ENCODE peak calls at places on chromosome 10, in ten cellular contexts. W is sigmoid colon, R is prostate gland, Z is stomach, N is HCT116, T is transverse colon, P is spleen, O is SK-N-MC, B is GM12878, Q is H1. F is an unnamed sample.

GRCh38 chr10:31477584-31477983 is 158.6 kb downstream of the ZEB1 start:
- DNase-seq in W (no peak), R (no peak), Z (no peak), N (no peak), T (no peak), P (no peak), O (no peak), B (no peak), Q (no peak), F (no peak)

GRCh38 chr10:109427421-109427820 is 495.9 kb downstream of the XPNPEP1 start:
- DNase-seq in W (no peak), R (no peak), Z (no peak), N (no peak), T (no peak), P (no peak), O (peak; percentile 24), B (no peak), Q (no peak), F (no peak)

GRCh38 chr10:124225468-124226270 is 132.3 kb upstream of the CHST15 start:
- DNase-seq in W (no peak), R (no peak), Z (peak; percentile 24), N (no peak), T (no peak), P (no peak), O (no peak), B (no peak), Q (no peak), F (no peak)

GRCh38 chr10:70954373-70954772 is 66.0 kb upstream of the PCBD1 start:
- DNase-seq in W (no peak), R (no peak), Z (no peak), N (no peak), T (no peak), P (peak; percentile 39), O (no peak), B (no peak), Q (no peak), F (no peak)

GRCh38 chr10:114519756-114520288 is 115.5 kb upstream of the AFAP1L2 start:
- DNase-seq in W (no peak), R (no peak), Z (peak; percentile 45), N (no peak), T (peak; percentile 37), P (no peak), O (no peak), B (no peak), Q (no peak), F (no peak)

GRCh38 chr10:99551616-99552015 is 18.9 kb downstream of the NKX2-3 start:
- DNase-seq in W (no peak), R (no peak), Z (no peak), N (no peak), T (no peak), P (no peak), O (no peak), B (no peak), Q (no peak), F (no peak)

GRCh38 chr10:112295853-112296830 is 12.9 kb downstream of the TECTB start:
- DNase-seq in W (no peak), R (no peak), Z (no peak), N (no peak), T (no peak), P (no peak), O (no peak), B (no peak), Q (no peak), F (no peak)

GRCh38 chr10:49446031-49446430 is 50.1 kb upstream of the DRGX start:
- DNase-seq in W (no peak), R (no peak), Z (no peak), N (no peak), T (no peak), P (no peak), O (no peak), B (no peak), Q (no peak), F (no peak)

GRCh38 chr10:84743483-84743882 is 415.1 kb downstream of the CCSER2 start:
- DNase-seq in W (no peak), R (no peak), Z (no peak), N (peak; percentile 2), T (no peak), P (no peak), O (no peak), B (no peak), Q (no peak), F (no peak)

DNA sequence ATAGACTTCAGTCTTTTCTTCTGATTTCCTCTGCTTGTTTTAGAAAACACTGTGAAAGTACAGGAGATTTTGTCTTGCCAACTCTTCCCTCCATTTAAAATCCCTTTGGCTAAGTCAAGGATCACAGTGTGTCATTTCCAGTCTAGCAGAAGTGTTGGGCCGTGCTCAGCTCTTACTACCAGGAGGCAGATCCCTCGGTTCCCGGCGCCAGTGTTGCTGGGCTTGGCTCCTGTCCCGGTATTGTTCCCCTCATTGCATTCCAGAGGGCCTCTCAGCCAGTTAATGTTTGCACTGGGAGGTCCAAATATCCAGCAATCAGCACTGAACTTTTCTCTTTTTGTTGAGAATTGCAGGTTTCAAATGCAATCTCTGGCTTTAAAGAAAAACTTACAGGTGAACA is 612.1 kb upstream of the MGMT start:
- DNase-seq in W (peak; percentile 87), R (peak; percentile 91), Z (peak; percentile 86), N (no peak), T (peak; percentile 75), P (no peak), O (no peak), B (no peak), Q (no peak), F (no peak)
- TF ChIP-seq POLR2AphosphoS5 in W (peak; percentile 61), R (peak; percentile 86), Z (no peak), N (no peak), T (peak; percentile 34), P (no peak), O (no peak), B (no peak), Q (no peak), F (no peak)

GRCh38 chr10:43407148-43407575 is 1.8 kb downstream of the HNRNPF start:
- DNase-seq in W (peak; percentile 74), R (peak; percentile 33), Z (peak; percentile 66), N (no peak), T (peak; percentile 73), P (peak; percentile 95), O (no peak), B (no peak), Q (no peak), F (no peak)

GRCh38 chr10:43408710-43409384 is at the start of gene HNRNPF:
- DNase-seq in W (peak; percentile 98), R (peak; percentile 90), Z (peak; percentile 95), N (peak; percentile 91), T (peak; percentile 96), P (peak; percentile 98), O (no peak), B (peak; percentile 77), Q (peak; percentile 86), F (peak; percentile 80)

GRCh38 chr10:43409385-43410109 is 561 bp upstream of the HNRNPF start:
- DNase-seq in W (peak; percentile 73), R (no peak), Z (peak; percentile 53), N (no peak), T (peak; percentile 69), P (peak; percentile 91), O (no peak), B (no peak), Q (no peak), F (no peak)

GRCh38 chr10:43407576-43408330 is 1.2 kb downstream of the HNRNPF start:
- DNase-seq in W (peak; percentile 98), R (peak; percentile 95), Z (peak; percentile 94), N (peak; percentile 76), T (peak; percentile 93), P (peak; percentile 98), O (no peak), B (no peak), Q (no peak), F (peak; percentile 78)

DNA sequence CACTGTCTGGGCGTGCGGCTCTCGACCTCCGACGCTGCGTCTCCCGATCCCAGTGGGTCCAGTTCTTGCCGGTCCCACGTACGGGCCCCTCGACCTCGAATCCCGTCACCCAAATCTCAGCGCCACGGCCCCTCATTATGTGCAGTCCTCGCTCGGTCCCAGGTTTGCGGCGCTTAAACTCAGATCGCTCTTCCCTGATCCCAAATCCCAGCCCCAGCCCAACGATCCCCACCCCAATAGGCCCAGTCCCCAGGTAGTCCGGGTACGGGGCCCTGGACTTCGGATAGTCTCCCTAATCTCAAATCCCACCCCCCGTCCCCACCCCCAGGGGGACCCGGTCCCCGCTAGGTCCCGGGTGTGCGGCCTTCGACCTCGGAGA is 666 bp downstream of the HNRNPF start:
- DNase-seq in W (no peak), R (no peak), Z (no peak), N (no peak), T (no peak), P (no peak), O (no peak), B (no peak), Q (no peak), F (no peak)
- TF ChIP-seq POLR2AphosphoS5 in W (no peak), R (no peak), Z (no peak), N (no peak), T (no peak), P (no peak), O (no peak), B (no peak), Q (no peak), F (peak; percentile 10)

DNA sequence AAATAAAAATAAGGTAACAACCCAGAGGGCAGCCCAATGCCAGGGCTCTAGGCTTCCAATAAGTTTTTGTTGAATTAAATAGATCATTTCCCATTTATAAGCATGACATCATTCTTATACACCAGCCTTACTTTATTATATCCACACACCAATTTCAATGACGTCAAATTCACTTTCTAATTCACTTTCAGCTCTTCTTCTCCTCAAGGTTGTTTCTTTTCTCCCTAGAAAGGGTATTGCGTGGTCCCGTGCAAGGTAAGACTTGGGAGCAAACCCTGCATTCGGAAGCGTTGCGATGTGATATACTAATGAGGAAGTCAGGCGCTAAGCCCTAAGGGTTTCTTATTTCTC is 1.1 kb upstream of the DKK1 start:
- DNase-seq in W (no peak), R (no peak), Z (no peak), N (no peak), T (no peak), P (no peak), O (no peak), B (no peak), Q (no peak), F (no peak)
- TF ChIP-seq POLR2AphosphoS5 in W (no peak), R (no peak), Z (no peak), N (no peak), T (no peak), P (no peak), O (no peak), B (no peak), Q (no peak), F (no peak)

GRCh38 chr10:93595378-93596288 is 5.4 kb downstream of the RBP4 start:
- DNase-seq in W (no peak), R (no peak), Z (no peak), N (no peak), T (no peak), P (no peak), O (peak; percentile 34), B (no peak), Q (no peak), F (no peak)
- TF ChIP-seq POLR2AphosphoS5 in W (no peak), R (no peak), Z (no peak), N (no peak), T (no peak), P (no peak), O (no peak), B (no peak), Q (no peak), F (no peak)

F was measured in GM12891.